ENCODE peak calls at places on chromosomes 11 and 22, in five cellular contexts. Q, Y, J, R and K are unnamed samples.

GRCh38 chr11:62108017-62108750 is 15.6 kb upstream of the INCENP start:
- DNase-seq in Q (peak), Y (peak), J (peak), R (peak), K (no peak)

GRCh38 chr22:33047744-33048143 is 10.4 kb downstream of the SYN3 start:
- DNase-seq in Q (no peak), Y (no peak), J (no peak), R (no peak), K (no peak)

GRCh38 chr11:62647609-62648005 is 1.2 kb upstream of the GANAB start:
- DNase-seq in Q (no peak), Y (no peak), J (no peak), R (no peak), K (no peak)

GRCh38 chr11:71563401-71563800 is 2.0 kb upstream of the KRTAP5-10 start:
- DNase-seq in Q (peak), Y (peak), J (peak), R (peak), K (no peak)

GRCh38 chr11:105042178-105042577 is 3.0 kb downstream of the CARD16 start:
- DNase-seq in Q (no peak), Y (no peak), J (no peak), R (no peak), K (no peak)

GRCh38 chr11:110076388-110076965 is 16.7 kb upstream of the ZC3H12C start:
- DNase-seq in Q (peak), Y (no peak), J (no peak), R (peak), K (no peak)

GRCh38 chr22:49855491-49855911 is 1.9 kb downstream of the ZBED4 start:
- DNase-seq in Q (peak), Y (no peak), J (no peak), R (peak), K (no peak)

GRCh38 chr11:46050652-46051051 is 70.6 kb downstream of the PHF21A start:
- DNase-seq in Q (no peak), Y (no peak), J (no peak), R (no peak), K (no peak)

GRCh38 chr11:63244862-63245261 is 1.5 kb upstream of the SLC22A25 start:
- DNase-seq in Q (no peak), Y (no peak), J (no peak), R (no peak), K (no peak)

GRCh38 chr11:12675951-12676711 is 1.9 kb downstream of the TEAD1 start:
- DNase-seq in Q (peak), Y (no peak), J (no peak), R (peak), K (no peak)

GRCh38 chr11:19816040-19816439 is 103.4 kb downstream of the NAV2 start:
- DNase-seq in Q (peak), Y (no peak), J (no peak), R (no peak), K (no peak)